ENCODE peak calls at places on chromosomes 5 and 9, in ten cellular contexts. W is NCI-H1105 treated with DMSO at 0.1 percent for 48 hours; U is hippocampal formation; A is activated CD4-positive, alpha-beta T cell treated with anti-CD3 and anti-CD28 coated beads, Interleukin-2, amount 50 U/mL, for 48 hours; Y is NCI-H226; P is AG04450; H is nephron progenitor cell; G is MV-4-11; K is EL; V is Calu3. Q is an unnamed sample.

GRCh38 chr9:124504530-124505005 is 2.6 kb downstream of the NR5A1 start:
- DNase-seq in V (no peak), W (no peak), A (no peak), G (no peak), K (no peak), U (no peak), Y (no peak), H (no peak), P (no peak), Q (no peak)

GRCh38 chr5:95900383-95900958 is 61.2 kb downstream of the ELL2 start:
- DNase-seq in U (peak), K (peak), G (no peak), H (no peak), Y (peak), P (peak), V (no peak), A (no peak), W (peak), Q (no peak)

GRCh38 chr5:136525546-136525945 is 160.2 kb upstream of the TRPC7 start:
- DNase-seq in U (no peak), G (no peak), H (no peak), P (no peak), Y (no peak), V (no peak), K (no peak), A (no peak), W (no peak), Q (no peak)

GRCh38 chr5:76625087-76625860 is 2.1 kb upstream of the F2RL2 start:
- DNase-seq in A (no peak), H (no peak), G (no peak), Y (no peak), P (no peak), K (no peak), W (no peak), V (no peak), U (no peak), Q (no peak)

GRCh38 chr9:115353681-115354080 is 235.7 kb upstream of the TNC start:
- DNase-seq in Y (no peak), U (no peak), K (peak), V (no peak), W (peak), G (no peak), P (no peak), H (no peak), A (no peak), Q (no peak)

GRCh38 chr5:84718377-84718776 is 333.7 kb upstream of the EDIL3 start:
- DNase-seq in P (no peak), V (no peak), K (no peak), H (no peak), Y (no peak), A (no peak), W (no peak), G (peak), U (no peak), Q (no peak)

GRCh38 chr9:108040783-108041182 is 551.2 kb upstream of the KLF4 start:
- DNase-seq in K (peak), H (no peak), Y (peak), P (no peak), G (no peak), A (no peak), W (no peak), U (no peak), V (peak), Q (no peak)

GRCh38 chr5:102754499-102755424 is at the start of gene PAM:
- DNase-seq in A (peak), U (no peak), H (peak), W (peak), K (peak), V (peak), P (no peak), Y (peak), G (peak), Q (peak)

GRCh38 chr5:138523406-138523805 is 19.6 kb downstream of the ETF1 start:
- DNase-seq in U (no peak), W (no peak), H (no peak), Y (no peak), V (no peak), K (no peak), A (no peak), P (no peak), G (no peak), Q (no peak)

GRCh38 chr5:1165864-1166263 is 35.5 kb upstream of the SLC6A19 start:
- DNase-seq in H (no peak), A (no peak), U (no peak), Y (no peak), V (no peak), G (no peak), P (no peak), W (no peak), K (no peak), Q (no peak)

GRCh38 chr5:145056805-145057204 is 778.3 kb downstream of the PRELID2 start:
- DNase-seq in U (no peak), G (no peak), Y (no peak), K (peak), H (no peak), A (no peak), V (no peak), P (no peak), W (no peak), Q (no peak)

GRCh38 chr5:135606431-135606830 is 27.6 kb upstream of the CXCL14 start:
- DNase-seq in H (no peak), W (no peak), U (no peak), P (no peak), V (no peak), Y (no peak), K (no peak), A (no peak), G (no peak), Q (no peak)

GRCh38 chr9:92671323-92671722 is 1.4 kb upstream of the IPPK start:
- DNase-seq in K (peak), W (peak), G (no peak), A (peak), V (peak), Y (peak), U (no peak), P (peak), H (no peak), Q (peak)

GRCh38 chr5:101390317-101390908 is 487.3 kb upstream of the ST8SIA4 start:
- DNase-seq in G (peak), A (no peak), P (peak), V (peak), Y (no peak), U (peak), K (no peak), W (peak), H (peak), Q (peak)

GRCh38 chr9:2481216-2481615 is 140.4 kb upstream of the VLDLR start:
- DNase-seq in H (no peak), G (no peak), K (no peak), V (no peak), A (no peak), P (no peak), Y (no peak), W (no peak), U (no peak), Q (no peak)

GRCh38 chr5:65326912-65327311 is 154.8 kb downstream of the ADAMTS6 start:
- DNase-seq in K (peak), G (no peak), V (no peak), U (no peak), Y (peak), H (no peak), P (peak), W (no peak), A (no peak), Q (no peak)

GRCh38 chr5:36675244-36675643 is 68.8 kb downstream of the SLC1A3 start:
- DNase-seq in U (no peak), W (no peak), Y (no peak), V (no peak), A (no peak), H (no peak), G (no peak), K (no peak), P (no peak), Q (no peak)

GRCh38 chr9:93126151-93126781 is 7.8 kb downstream of the NINJ1 start:
- DNase-seq in U (no peak), A (no peak), G (no peak), V (no peak), W (no peak), Y (no peak), P (no peak), K (no peak), H (no peak), Q (no peak)

GRCh38 chr5:43227655-43228054 is 35.6 kb downstream of the NIM1K start:
- DNase-seq in V (no peak), K (peak), P (peak), Y (peak), H (no peak), U (no peak), W (peak), G (no peak), A (no peak), Q (peak)

GRCh38 chr9:84324811-84325210 is 15.7 kb downstream of the SLC28A3 start:
- DNase-seq in U (no peak), K (no peak), W (no peak), Y (no peak), P (no peak), H (no peak), G (no peak), V (no peak), A (no peak), Q (no peak)

GRCh38 chr5:43891112-43891511 is 288.1 kb downstream of the NNT start:
- DNase-seq in V (peak), A (no peak), W (no peak), P (no peak), H (no peak), U (no peak), Y (no peak), K (no peak), G (no peak), Q (no peak)

GRCh38 chr5:103532116-103532734 is 30.4 kb downstream of the NUDT12 start:
- DNase-seq in A (no peak), V (no peak), Y (peak), G (peak), H (no peak), U (no peak), W (no peak), K (peak), P (no peak), Q (no peak)

GRCh38 chr9:99373912-99374311 is 151.8 kb downstream of the SEC61B start:
- DNase-seq in W (peak), V (no peak), Y (no peak), H (no peak), P (no peak), G (no peak), U (no peak), K (no peak), A (no peak), Q (no peak)

GRCh38 chr9:85347541-85347940 is 394.2 kb downstream of the AGTPBP1 start:
- DNase-seq in A (no peak), H (no peak), V (no peak), G (no peak), Y (no peak), K (no peak), U (no peak), W (no peak), P (no peak), Q (no peak)

GRCh38 chr9:125103770-125104169 is 39.6 kb downstream of the SCAI start:
- DNase-seq in P (no peak), W (no peak), A (no peak), Y (no peak), G (no peak), V (no peak), H (no peak), U (no peak), K (no peak), Q (no peak)

GRCh38 chr5:169788168-169788567 is 151.1 kb downstream of the DOCK2 start:
- DNase-seq in P (no peak), V (no peak), Y (no peak), K (peak), A (no peak), U (no peak), W (no peak), H (no peak), G (peak), Q (no peak)

Q was measured in LoVo.